ENCODE peak calls at places on chromosomes 13 and 19, in eight cellular contexts. One of them, this sample, is unnamed.

GRCh38 chr19:36266375-36266961 is 51.6 kb downstream of the ZNF146 start:
- DNase-seq in Peyer's patch: no peak
- DNase-seq in suprapubic skin: peak; percentile 74
- DNase-seq in gastrocnemius medialis: peak; percentile 4
- DNase-seq in transverse colon: no peak
- DNase-seq in heart left ventricle: peak; percentile 86
- DNase-seq in A549: no peak
- DNase-seq in H54: no peak
- DNase-seq in this sample: no peak

GRCh38 chr19:17220207-17220758 is 5.1 kb downstream of the USE1 start:
- DNase-seq in Peyer's patch: no peak
- DNase-seq in H54: peak; percentile 67
- DNase-seq in gastrocnemius medialis: no peak
- DNase-seq in transverse colon: peak; percentile 52
- DNase-seq in heart left ventricle: no peak
- DNase-seq in A549: no peak
- DNase-seq in suprapubic skin: no peak
- DNase-seq in this sample: no peak

GRCh38 chr13:107554355-107554905 is 660.9 kb downstream of the LIG4 start:
- DNase-seq in A549: no peak
- DNase-seq in gastrocnemius medialis: no peak
- DNase-seq in H54: no peak
- DNase-seq in suprapubic skin: no peak
- DNase-seq in Peyer's patch: no peak
- DNase-seq in heart left ventricle: no peak
- DNase-seq in transverse colon: no peak
- DNase-seq in this sample: no peak

GRCh38 chr19:10270180-10270615 is 722 bp upstream of the ICAM1 start:
- DNase-seq in A549: no peak
- DNase-seq in gastrocnemius medialis: peak; percentile 49
- DNase-seq in H54: no peak
- DNase-seq in suprapubic skin: peak; percentile 92
- DNase-seq in transverse colon: peak; percentile 82
- DNase-seq in heart left ventricle: peak; percentile 72
- DNase-seq in Peyer's patch: peak; percentile 91
- DNase-seq in this sample: no peak

GRCh38 chr19:7637374-7638256 is 705 bp downstream of the STXBP2 start:
- DNase-seq in Peyer's patch: peak; percentile 28
- DNase-seq in suprapubic skin: no peak
- DNase-seq in transverse colon: peak; percentile 59
- DNase-seq in gastrocnemius medialis: no peak
- DNase-seq in H54: no peak
- DNase-seq in A549: peak; percentile 25
- DNase-seq in heart left ventricle: no peak
- DNase-seq in this sample: no peak

GRCh38 chr19:7272856-7273578 is 21.2 kb downstream of the INSR start:
- DNase-seq in heart left ventricle: no peak
- DNase-seq in H54: no peak
- DNase-seq in A549: no peak
- DNase-seq in gastrocnemius medialis: no peak
- DNase-seq in Peyer's patch: no peak
- DNase-seq in transverse colon: no peak
- DNase-seq in suprapubic skin: no peak
- DNase-seq in this sample: no peak

GRCh38 chr13:95503662-95504061 is 48.9 kb upstream of the CLDN10 start:
- DNase-seq in H54: no peak
- DNase-seq in heart left ventricle: no peak
- DNase-seq in gastrocnemius medialis: no peak
- DNase-seq in Peyer's patch: no peak
- DNase-seq in A549: no peak
- DNase-seq in suprapubic skin: no peak
- DNase-seq in transverse colon: no peak
- DNase-seq in this sample: no peak

GRCh38 chr13:107866007-107866665 is 349.2 kb downstream of the LIG4 start:
- DNase-seq in Peyer's patch: no peak
- DNase-seq in H54: peak; percentile 66
- DNase-seq in heart left ventricle: no peak
- DNase-seq in A549: no peak
- DNase-seq in gastrocnemius medialis: no peak
- DNase-seq in transverse colon: no peak
- DNase-seq in suprapubic skin: no peak
- DNase-seq in this sample: no peak

GRCh38 chr19:48752511-48753365 is at the start of gene FUT1:
- DNase-seq in A549: no peak
- DNase-seq in transverse colon: peak; percentile 76
- DNase-seq in suprapubic skin: no peak
- DNase-seq in heart left ventricle: peak; percentile 85
- DNase-seq in H54: peak; percentile 82
- DNase-seq in Peyer's patch: peak; percentile 30
- DNase-seq in gastrocnemius medialis: no peak
- DNase-seq in this sample: no peak

GRCh38 chr13:94595006-94595942 is 678 bp downstream of the TGDS start:
- DNase-seq in A549: peak; percentile 11
- DNase-seq in gastrocnemius medialis: no peak
- DNase-seq in H54: peak; percentile 18
- DNase-seq in transverse colon: peak; percentile 29
- DNase-seq in Peyer's patch: peak; percentile 32
- DNase-seq in heart left ventricle: no peak
- DNase-seq in suprapubic skin: no peak
- DNase-seq in this sample: peak; percentile 17

GRCh38 chr19:18867751-18868150 is 28.2 kb downstream of the CERS1 start:
- DNase-seq in Peyer's patch: no peak
- DNase-seq in gastrocnemius medialis: no peak
- DNase-seq in H54: no peak
- DNase-seq in transverse colon: no peak
- DNase-seq in A549: no peak
- DNase-seq in suprapubic skin: no peak
- DNase-seq in heart left ventricle: no peak
- DNase-seq in this sample: no peak

GRCh38 chr19:40517248-40517647 is 50.4 kb downstream of the SPTBN4 start:
- DNase-seq in gastrocnemius medialis: no peak
- DNase-seq in H54: no peak
- DNase-seq in suprapubic skin: no peak
- DNase-seq in Peyer's patch: no peak
- DNase-seq in heart left ventricle: no peak
- DNase-seq in A549: no peak
- DNase-seq in transverse colon: no peak
- DNase-seq in this sample: no peak

GRCh38 chr13:109941221-109941620 is 154.8 kb upstream of the IRS2 start:
- DNase-seq in Peyer's patch: no peak
- DNase-seq in H54: no peak
- DNase-seq in A549: no peak
- DNase-seq in transverse colon: no peak
- DNase-seq in gastrocnemius medialis: no peak
- DNase-seq in suprapubic skin: no peak
- DNase-seq in heart left ventricle: no peak
- DNase-seq in this sample: no peak

GRCh38 chr19:41308450-41309224 is 1.3 kb upstream of the CCDC97 start:
- DNase-seq in A549: peak; percentile 97
- DNase-seq in gastrocnemius medialis: peak; percentile 92
- DNase-seq in H54: peak; percentile 64
- DNase-seq in Peyer's patch: peak; percentile 99
- DNase-seq in suprapubic skin: peak; percentile 96
- DNase-seq in transverse colon: peak; percentile 97
- DNase-seq in heart left ventricle: peak; percentile 92
- DNase-seq in this sample: no peak

GRCh38 chr13:23985846-23986245 is 88.5 kb upstream of the C1QTNF9B start:
- DNase-seq in heart left ventricle: no peak
- DNase-seq in Peyer's patch: no peak
- DNase-seq in transverse colon: no peak
- DNase-seq in suprapubic skin: no peak
- DNase-seq in gastrocnemius medialis: no peak
- DNase-seq in A549: no peak
- DNase-seq in H54: no peak
- DNase-seq in this sample: no peak

GRCh38 chr13:112469071-112469745 is 93.1 kb downstream of the SPACA7 start:
- DNase-seq in A549: no peak
- DNase-seq in H54: no peak
- DNase-seq in gastrocnemius medialis: no peak
- DNase-seq in suprapubic skin: no peak
- DNase-seq in heart left ventricle: no peak
- DNase-seq in Peyer's patch: no peak
- DNase-seq in transverse colon: no peak
- DNase-seq in this sample: no peak

GRCh38 chr13:91162180-91162579 is 185.3 kb upstream of the MIR17HG start:
- DNase-seq in transverse colon: no peak
- DNase-seq in heart left ventricle: no peak
- DNase-seq in suprapubic skin: no peak
- DNase-seq in gastrocnemius medialis: no peak
- DNase-seq in Peyer's patch: no peak
- DNase-seq in H54: no peak
- DNase-seq in A549: no peak
- DNase-seq in this sample: no peak

GRCh38 chr19:47263169-47263560 is 6.8 kb downstream of the CCDC9 start:
- DNase-seq in H54: no peak
- DNase-seq in gastrocnemius medialis: no peak
- DNase-seq in transverse colon: no peak
- DNase-seq in A549: no peak
- DNase-seq in heart left ventricle: no peak
- DNase-seq in suprapubic skin: no peak
- DNase-seq in Peyer's patch: no peak
- DNase-seq in this sample: no peak

DNA sequence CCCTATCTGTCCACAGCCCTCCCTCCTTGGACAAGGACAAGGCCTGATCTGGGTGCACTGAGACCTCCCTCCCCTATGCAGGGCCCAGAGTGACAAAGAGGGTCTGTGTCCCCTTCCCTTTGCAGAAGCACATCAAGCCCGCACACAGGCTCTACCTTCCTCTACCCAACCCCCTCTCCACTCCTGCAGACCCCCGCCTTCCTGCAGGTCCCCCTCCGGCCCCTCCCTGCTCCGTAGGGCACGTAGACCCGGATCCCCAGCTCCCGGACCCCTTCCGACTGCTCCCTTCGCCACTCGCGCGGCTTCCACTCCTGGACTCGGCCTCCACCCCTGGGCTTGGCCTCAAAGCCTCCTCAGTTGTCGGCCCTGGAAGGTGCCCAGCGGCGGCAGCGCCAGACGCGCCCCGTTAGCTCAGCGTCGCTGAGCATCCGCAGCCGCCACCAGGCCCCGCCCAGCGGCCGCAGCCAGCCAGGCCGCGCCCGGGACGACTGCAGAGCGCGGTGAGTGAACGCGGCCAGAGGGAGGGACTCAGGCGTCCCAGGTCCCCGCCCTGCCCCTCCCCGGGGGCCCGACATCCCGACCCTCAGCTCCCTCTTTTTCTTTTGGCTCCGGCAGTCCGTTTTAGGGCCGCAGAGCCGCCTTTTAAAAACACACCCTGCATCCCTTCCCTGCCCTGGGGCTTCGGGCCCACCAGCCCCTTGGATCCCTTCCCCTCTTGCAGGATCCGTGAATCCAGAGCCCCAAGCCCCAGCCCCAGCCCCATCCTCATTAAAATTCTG is 1.6 kb upstream of the MYADM start:
- DNase-seq in H54: peak; percentile 87
- DNase-seq in heart left ventricle: peak; percentile 80
- DNase-seq in gastrocnemius medialis: peak; percentile 54
- DNase-seq in Peyer's patch: peak; percentile 37
- DNase-seq in transverse colon: peak; percentile 81
- DNase-seq in suprapubic skin: peak; percentile 92
- DNase-seq in A549: peak; percentile 78
- DNase-seq in this sample: peak; percentile 58
- TF ChIP-seq POLR2A in H54: peak; percentile 76
- TF ChIP-seq POLR2A in heart left ventricle: peak; percentile 54
- TF ChIP-seq POLR2A in gastrocnemius medialis: no peak
- TF ChIP-seq POLR2A in Peyer's patch: peak; percentile 28
- TF ChIP-seq POLR2A in transverse colon: peak; percentile 53
- TF ChIP-seq POLR2A in suprapubic skin: peak; percentile 70
- TF ChIP-seq POLR2A in A549: peak; percentile 79
- TF ChIP-seq POLR2A in this sample: no peak

DNA sequence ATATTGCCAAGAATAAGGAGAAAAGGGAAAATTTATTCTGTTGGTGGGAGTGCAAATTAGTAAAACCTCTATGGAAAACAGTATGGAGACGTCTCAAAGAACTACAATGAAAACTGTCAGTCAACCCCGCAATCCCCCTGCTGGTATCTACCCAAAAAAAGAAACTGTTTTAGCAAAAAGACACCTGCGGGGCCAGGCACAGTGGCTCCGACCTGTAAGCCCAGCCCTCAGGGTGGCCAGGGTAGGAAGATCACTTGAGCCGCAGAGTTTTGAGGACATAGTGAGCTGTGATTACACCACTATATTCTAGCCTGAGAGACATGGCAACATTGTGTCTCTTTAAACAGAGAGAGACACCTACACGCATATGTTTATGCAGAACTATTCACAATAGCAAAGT is 37.5 kb upstream of the SLITRK1 start:
- DNase-seq in A549: no peak
- DNase-seq in heart left ventricle: no peak
- DNase-seq in transverse colon: no peak
- DNase-seq in Peyer's patch: no peak
- DNase-seq in H54: no peak
- DNase-seq in gastrocnemius medialis: no peak
- DNase-seq in suprapubic skin: no peak
- DNase-seq in this sample: no peak
- TF ChIP-seq POLR2A in A549: no peak
- TF ChIP-seq POLR2A in heart left ventricle: no peak
- TF ChIP-seq POLR2A in transverse colon: no peak
- TF ChIP-seq POLR2A in Peyer's patch: no peak
- TF ChIP-seq POLR2A in H54: no peak
- TF ChIP-seq POLR2A in gastrocnemius medialis: no peak
- TF ChIP-seq POLR2A in suprapubic skin: no peak
- TF ChIP-seq POLR2A in this sample: no peak

GRCh38 chr13:93003531-93003930 is 223.1 kb upstream of the GPC6 start:
- DNase-seq in H54: no peak
- DNase-seq in transverse colon: no peak
- DNase-seq in A549: no peak
- DNase-seq in heart left ventricle: no peak
- DNase-seq in suprapubic skin: no peak
- DNase-seq in gastrocnemius medialis: no peak
- DNase-seq in Peyer's patch: no peak
- DNase-seq in this sample: no peak

GRCh38 chr13:93002071-93002470 is 224.5 kb upstream of the GPC6 start:
- DNase-seq in transverse colon: no peak
- DNase-seq in Peyer's patch: no peak
- DNase-seq in A549: no peak
- DNase-seq in heart left ventricle: no peak
- DNase-seq in suprapubic skin: no peak
- DNase-seq in gastrocnemius medialis: no peak
- DNase-seq in H54: no peak
- DNase-seq in this sample: no peak

GRCh38 chr13:93007928-93008327 is 218.7 kb upstream of the GPC6 start:
- DNase-seq in heart left ventricle: no peak
- DNase-seq in suprapubic skin: no peak
- DNase-seq in H54: no peak
- DNase-seq in Peyer's patch: no peak
- DNase-seq in A549: no peak
- DNase-seq in transverse colon: no peak
- DNase-seq in gastrocnemius medialis: no peak
- DNase-seq in this sample: no peak

GRCh38 chr13:93004919-93005318 is 221.7 kb upstream of the GPC6 start:
- DNase-seq in A549: no peak
- DNase-seq in transverse colon: no peak
- DNase-seq in gastrocnemius medialis: no peak
- DNase-seq in suprapubic skin: no peak
- DNase-seq in Peyer's patch: no peak
- DNase-seq in heart left ventricle: no peak
- DNase-seq in H54: no peak
- DNase-seq in this sample: no peak
- TF ChIP-seq POLR2A in A549: no peak
- TF ChIP-seq POLR2A in transverse colon: no peak
- TF ChIP-seq POLR2A in gastrocnemius medialis: no peak
- TF ChIP-seq POLR2A in suprapubic skin: no peak
- TF ChIP-seq POLR2A in Peyer's patch: no peak
- TF ChIP-seq POLR2A in heart left ventricle: no peak
- TF ChIP-seq POLR2A in H54: no peak
- TF ChIP-seq POLR2A in this sample: no peak

GRCh38 chr13:52011690-52012511 is at the start of gene ALG11:
- DNase-seq in suprapubic skin: peak; percentile 100
- DNase-seq in gastrocnemius medialis: peak; percentile 99
- DNase-seq in H54: peak; percentile 84
- DNase-seq in transverse colon: peak; percentile 100
- DNase-seq in heart left ventricle: peak; percentile 99
- DNase-seq in A549: peak; percentile 86
- DNase-seq in Peyer's patch: peak; percentile 99
- DNase-seq in this sample: peak; percentile 92
- TF ChIP-seq POLR2A in suprapubic skin: peak; percentile 49
- TF ChIP-seq POLR2A in gastrocnemius medialis: peak; percentile 44
- TF ChIP-seq POLR2A in H54: peak; percentile 77
- TF ChIP-seq POLR2A in transverse colon: peak; percentile 58
- TF ChIP-seq POLR2A in heart left ventricle: peak; percentile 30
- TF ChIP-seq POLR2A in A549: peak; percentile 78
- TF ChIP-seq POLR2A in Peyer's patch: peak; percentile 45
- TF ChIP-seq POLR2A in this sample: peak; percentile 90